ENCODE peak calls at places on chromosomes 7 and 10, in nine cellular contexts. Z is right lobe of liver, E is tibial nerve, H is heart right ventricle, K is PC-9, J is SK-N-SH, P is ovary, D is breast epithelium, T is lung. M is an unnamed sample.
A peak's percentile ranks its signal among the peaks of the same experiment; 100 is the strongest.

GRCh38 chr7:130409067-130409721 is 28.9 kb downstream of the CPA1 start:
- DNase-seq in H (no peak), T (no peak), J (peak; percentile 36), D (no peak), K (peak; percentile 11), E (no peak), Z (no peak), P (no peak), M (no peak)

GRCh38 chr10:80454526-80455460 is 683 bp downstream of the TSPAN14 start:
- DNase-seq in P (peak; percentile 61), D (no peak), E (no peak), H (peak; percentile 62), J (peak; percentile 79), Z (peak; percentile 67), K (no peak), T (peak; percentile 57), M (peak; percentile 65)

GRCh38 chr10:117509573-117509972 is 33.0 kb upstream of the EMX2 start:
- DNase-seq in K (no peak), P (no peak), J (no peak), H (no peak), T (no peak), D (no peak), E (no peak), Z (no peak), M (no peak)

GRCh38 chr10:133372507-133372906 is 647 bp downstream of the ECHS1 start:
- DNase-seq in D (no peak), J (peak; percentile 54), Z (peak; percentile 67), K (no peak), P (peak; percentile 64), H (no peak), T (no peak), E (no peak), M (no peak)

GRCh38 chr7:92740713-92741126 is 95.7 kb downstream of the CDK6 start:
- DNase-seq in Z (no peak), E (no peak), J (no peak), P (no peak), T (no peak), D (no peak), K (peak; percentile 94), H (no peak), M (no peak)

GRCh38 chr7:82382276-82382675 is 61.3 kb downstream of the CACNA2D1 start:
- DNase-seq in K (no peak), P (no peak), T (no peak), Z (no peak), J (no peak), H (no peak), D (no peak), E (no peak), M (no peak)

GRCh38 chr7:44979481-44980392 is 922 bp upstream of the MYO1G start:
- DNase-seq in T (no peak), E (no peak), H (no peak), Z (no peak), D (no peak), P (no peak), K (no peak), J (no peak), M (no peak)

GRCh38 chr10:72229261-72230251 is 13.5 kb upstream of the ASCC1 start:
- DNase-seq in E (no peak), H (no peak), Z (no peak), D (no peak), K (no peak), P (no peak), T (no peak), J (no peak), M (no peak)

GRCh38 chr10:42875792-42876191 is 93.2 kb downstream of the BMS1 start:
- DNase-seq in Z (no peak), J (peak; percentile 59), K (no peak), H (no peak), T (peak; percentile 26), P (no peak), E (no peak), D (no peak), M (no peak)

GRCh38 chr7:98334077-98334476 is 52.6 kb downstream of the BRI3 start:
- DNase-seq in D (no peak), J (no peak), T (no peak), H (no peak), P (no peak), Z (no peak), E (no peak), K (no peak), M (no peak)

GRCh38 chr10:8013011-8013410 is 41.5 kb upstream of the GATA3 start:
- DNase-seq in J (no peak), P (no peak), K (peak; percentile 34), E (no peak), D (no peak), H (no peak), Z (no peak), T (no peak), M (no peak)

DNA sequence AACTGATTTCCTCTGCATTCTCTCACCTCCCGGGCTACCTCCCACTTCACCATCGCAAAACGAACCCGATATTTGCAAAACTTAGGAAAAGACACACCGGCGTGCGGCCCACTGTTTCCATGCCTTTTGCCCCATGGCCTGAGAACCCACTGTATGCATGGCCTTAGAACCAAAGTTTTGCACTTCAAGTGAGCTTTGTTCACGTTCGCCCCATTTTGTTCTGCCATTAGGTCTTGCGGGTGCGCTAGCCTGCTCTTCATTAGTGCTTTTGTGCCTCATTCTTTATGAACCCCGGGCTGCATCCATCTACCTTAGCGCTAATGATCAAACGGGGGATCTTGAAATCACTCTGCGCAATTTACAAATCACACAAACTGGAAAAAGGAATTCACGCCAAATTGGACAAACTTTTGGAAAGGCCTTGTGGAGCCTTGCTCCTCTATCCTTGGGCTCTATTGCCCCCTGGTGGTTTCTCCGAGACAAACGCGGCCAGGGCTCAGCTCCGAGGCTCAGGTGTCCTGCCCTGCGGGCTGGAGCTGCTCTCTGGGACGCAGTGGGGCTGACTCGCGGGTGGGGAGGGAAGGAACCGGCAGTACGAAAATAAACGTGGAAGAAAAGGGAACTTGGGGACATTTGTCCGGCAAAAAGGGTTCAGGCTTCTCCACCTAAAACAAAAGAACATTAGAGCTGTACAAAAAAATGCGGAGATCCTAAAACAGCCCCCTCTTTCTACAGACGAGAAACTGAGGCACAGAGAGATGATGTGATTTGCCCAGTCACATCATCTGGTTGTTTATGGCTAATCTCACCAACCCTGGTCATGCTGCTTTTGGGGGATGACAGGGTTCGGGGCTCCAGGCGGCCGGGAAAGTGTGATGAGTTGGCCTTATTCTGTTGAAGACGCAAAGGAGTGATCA is 300.4 kb upstream of the NFE2L3 start:
- DNase-seq in Z (peak; percentile 77), H (peak; percentile 81), K (peak; percentile 65), T (peak; percentile 82), P (peak; percentile 89), D (peak; percentile 73), J (peak; percentile 81), E (peak; percentile 94), M (peak; percentile 79)
- H3K4me3 ChIP-seq in Z (no peak overlapping the region), H (peak overlapping the region; percentile 17), K (no peak overlapping the region), T (no peak overlapping the region), P (peak overlapping the region; percentile 21), D (peak overlapping the region; percentile 67), J (peak overlapping the region; percentile 38), E (peak overlapping the region; percentile 18), M (peak overlapping the region; percentile 43)

DNA sequence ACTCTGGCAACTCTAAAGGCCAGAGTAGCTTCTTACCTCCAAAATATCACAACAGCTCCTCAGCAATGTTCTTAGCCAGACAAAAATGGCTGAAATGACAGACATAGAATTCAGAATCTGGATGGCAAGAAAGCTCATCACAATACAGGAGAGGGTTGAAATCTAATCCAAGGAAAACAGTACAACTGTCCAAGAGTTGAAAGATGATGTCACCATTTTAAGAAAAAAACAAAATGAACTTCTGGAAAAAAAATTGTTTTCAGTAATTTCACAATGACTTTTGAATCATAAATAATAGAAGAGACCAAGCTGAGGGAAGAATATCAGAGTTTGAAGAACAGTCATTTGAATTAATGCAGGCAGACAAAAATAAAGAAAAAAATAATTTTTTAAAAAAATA is 479.5 kb downstream of the ZWINT start:
- DNase-seq in H (no peak), E (no peak), P (no peak), T (no peak), Z (no peak), K (no peak), D (no peak), J (no peak), M (no peak)
- H3K27ac ChIP-seq in H (no peak overlapping the region), E (no peak overlapping the region), P (no peak overlapping the region), T (no peak overlapping the region), Z (no peak overlapping the region), K (no peak overlapping the region), D (no peak overlapping the region), J (no peak overlapping the region), M (no peak overlapping the region)

DNA sequence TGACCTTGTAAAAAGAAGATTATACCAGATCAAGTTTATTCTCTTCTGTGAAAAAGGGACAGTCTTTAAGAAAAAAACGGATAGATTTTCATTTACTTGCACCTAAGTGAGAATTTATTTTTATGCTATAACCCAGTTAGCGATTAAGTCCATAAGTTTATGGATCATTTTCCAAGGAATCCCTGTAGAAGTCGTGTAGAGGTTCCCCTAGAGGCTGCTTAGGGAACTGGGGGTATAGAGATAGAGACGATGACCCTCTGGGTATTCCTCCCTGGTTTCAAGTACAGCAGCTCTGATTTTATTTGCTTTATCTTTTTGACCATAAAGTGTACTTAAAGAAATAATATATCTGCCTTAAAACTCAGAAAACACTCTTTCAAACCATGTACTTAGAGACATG is 648.4 kb upstream of the LRRTM3 start:
- DNase-seq in H (no peak), P (no peak), Z (no peak), K (no peak), T (no peak), J (no peak), D (no peak), E (no peak), M (no peak)
- TF ChIP-seq CTCF in H (no peak), P (no peak), Z (no peak), K (peak; percentile 43), T (no peak), J (peak; percentile 40), D (no peak), E (no peak), M (no peak)

DNA sequence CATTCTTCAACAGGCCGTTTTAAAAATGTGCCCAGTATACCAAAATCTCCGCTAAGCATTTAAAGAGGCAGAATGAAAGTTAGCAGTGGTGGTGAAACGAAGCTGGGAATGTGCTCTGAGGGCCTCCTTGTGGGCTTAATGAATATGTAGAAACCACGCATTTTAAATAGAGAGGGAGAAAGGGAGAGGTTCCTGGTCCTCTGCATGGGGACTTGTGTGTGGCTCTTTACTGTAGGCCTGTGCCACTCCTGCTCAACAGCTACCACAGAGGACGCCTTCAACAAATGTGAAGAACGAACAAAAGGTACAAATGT is 170.6 kb downstream of the EGFR start:
- DNase-seq in Z (no peak), D (no peak), E (no peak), T (no peak), P (no peak), J (no peak), H (no peak), K (no peak), M (no peak)
- H3K4me3 ChIP-seq in Z (no peak overlapping the region), D (no peak overlapping the region), E (no peak overlapping the region), T (no peak overlapping the region), P (no peak overlapping the region), J (no peak overlapping the region), H (no peak overlapping the region), K (no peak overlapping the region), M (no peak overlapping the region)

GRCh38 chr7:94633025-94633341 is 22.9 kb downstream of the SGCE start:
- DNase-seq in P (no peak), D (no peak), Z (no peak), T (no peak), K (no peak), H (no peak), J (no peak), E (no peak), M (no peak)
- H3K27ac ChIP-seq in P (no peak overlapping the region), D (no peak overlapping the region), Z (no peak overlapping the region), T (no peak overlapping the region), K (no peak overlapping the region), H (no peak overlapping the region), J (peak overlapping the region; percentile 84), E (no peak overlapping the region), M (no peak overlapping the region)